ENCODE peak calls at places on chromosomes 6 and 20, in nine cellular contexts. X, H, S, U, P, C, G, M and L are unnamed samples. For H3K9me3, the result is how much of the 10 kb centered on the place peaks cover.

GRCh38 chr6:49001856-49002255 is 461.2 kb downstream of the MMUT start:
- DNase-seq in X (no peak), H (no peak), S (no peak), U (peak), P (peak), C (no peak), G (no peak), M (peak), L (peak)

GRCh38 chr6:116136933-116137340 is 11.0 kb upstream of the COL10A1 start:
- DNase-seq in X (no peak), H (peak), S (no peak), U (peak), P (no peak), C (no peak), G (no peak), M (no peak), L (peak)

GRCh38 chr20:33188421-33188820 is 20.5 kb downstream of the BPIFA2 start:
- DNase-seq in X (no peak), H (no peak), S (no peak), U (no peak), P (no peak), C (no peak), G (no peak), M (no peak), L (no peak)

GRCh38 chr20:34511891-34512265 is 4.3 kb upstream of the DYNLRB1 start:
- DNase-seq in X (no peak), H (no peak), S (no peak), U (no peak), P (no peak), C (no peak), G (no peak), M (no peak), L (no peak)

GRCh38 chr20:6783752-6784725 is 16.6 kb downstream of the BMP2 start:
- DNase-seq in X (no peak), H (no peak), S (no peak), U (peak), P (peak), C (no peak), G (no peak), M (no peak), L (peak)

GRCh38 chr6:49142422-49143151 is 320.5 kb downstream of the MMUT start:
- DNase-seq in X (no peak), H (no peak), S (no peak), U (no peak), P (no peak), C (no peak), G (no peak), M (no peak), L (no peak)

GRCh38 chr6:166761801-166762200 is 134.8 kb upstream of the RPS6KA2 start:
- DNase-seq in X (no peak), H (no peak), S (no peak), U (no peak), P (no peak), C (no peak), G (no peak), M (no peak), L (no peak)

GRCh38 chr6:44059359-44060342 is 67.6 kb downstream of the MRPL14 start:
- DNase-seq in X (no peak), H (no peak), S (peak), U (peak), P (peak), C (peak), G (no peak), M (peak), L (peak)

GRCh38 chr6:51105357-51105756 is 286.7 kb downstream of the TFAP2B start:
- DNase-seq in X (no peak), H (no peak), S (no peak), U (no peak), P (no peak), C (no peak), G (no peak), M (no peak), L (no peak)

GRCh38 chr6:34564181-34564580 is 8.1 kb upstream of the SPDEF start:
- DNase-seq in X (no peak), H (no peak), S (no peak), U (no peak), P (no peak), C (no peak), G (no peak), M (no peak), L (no peak)

GRCh38 chr20:61937146-61937962 is 128.3 kb downstream of the TAF4 start:
- DNase-seq in X (no peak), H (no peak), S (no peak), U (no peak), P (no peak), C (no peak), G (no peak), M (no peak), L (no peak)

GRCh38 chr20:21102252-21102609 is 3.9 kb downstream of the LINC00237 start:
- DNase-seq in X (no peak), H (no peak), S (no peak), U (no peak), P (no peak), C (no peak), G (peak), M (no peak), L (no peak)

GRCh38 chr6:30955367-30956042 is 14.7 kb downstream of the MUCL3 start:
- DNase-seq in X (peak), H (peak), S (peak), U (peak), P (peak), C (peak), G (peak), M (peak), L (peak)

GRCh38 chr6:51892750-51893149 is 194.7 kb downstream of the PKHD1 start:
- DNase-seq in X (no peak), H (no peak), S (no peak), U (no peak), P (no peak), C (no peak), G (no peak), M (no peak), L (no peak)

GRCh38 chr6:126069457-126069856 is 83.1 kb downstream of the TRMT11 start:
- DNase-seq in X (no peak), H (no peak), S (no peak), U (no peak), P (no peak), C (peak), G (no peak), M (no peak), L (peak)

GRCh38 chr6:49479308-49480004 is 16.3 kb downstream of the CENPQ start:
- DNase-seq in X (no peak), H (no peak), S (no peak), U (no peak), P (no peak), C (no peak), G (no peak), M (no peak), L (peak)

GRCh38 chr20:4112490-4113420 is 97.4 kb upstream of the RNF24 start:
- DNase-seq in X (peak), H (no peak), S (peak), U (peak), P (peak), C (peak), G (peak), M (peak), L (peak)

GRCh38 chr6:2264932-2265331 is 19.5 kb upstream of the GMDS start:
- DNase-seq in X (no peak), H (no peak), S (no peak), U (peak), P (peak), C (no peak), G (no peak), M (peak), L (no peak)

GRCh38 chr20:31712564-31713311 is 9.9 kb downstream of the BCL2L1 start:
- DNase-seq in X (peak), H (no peak), S (peak), U (peak), P (peak), C (peak), G (peak), M (peak), L (peak)

GRCh38 chr6:43058511-43058910 is 723 bp downstream of the MRPL2 start:
- DNase-seq in X (no peak), H (no peak), S (no peak), U (no peak), P (no peak), C (no peak), G (no peak), M (no peak), L (no peak)

GRCh38 chr6:139904572-139904971 is 530.1 kb upstream of the CITED2 start:
- DNase-seq in X (no peak), H (no peak), S (no peak), U (no peak), P (no peak), C (no peak), G (no peak), M (no peak), L (no peak)

GRCh38 chr6:116500969-116501433 is 10.4 kb upstream of the CALHM5 start:
- DNase-seq in X (no peak), H (no peak), S (no peak), U (no peak), P (peak), C (no peak), G (no peak), M (peak), L (peak)

GRCh38 chr20:15146948-15147347 is 809.5 kb upstream of the FLRT3 start:
- DNase-seq in X (no peak), H (no peak), S (no peak), U (no peak), P (no peak), C (no peak), G (no peak), M (no peak), L (no peak)

GRCh38 chr6:3022765-3023662 is 23.3 kb downstream of the NQO2 start:
- DNase-seq in X (no peak), H (peak), S (peak), U (no peak), P (no peak), C (peak), G (no peak), M (no peak), L (no peak)

GRCh38 chr6:42735976-42736375 is 9.9 kb downstream of the TBCC start:
- DNase-seq in X (no peak), H (no peak), S (no peak), U (no peak), P (no peak), C (no peak), G (no peak), M (no peak), L (no peak)

GRCh38 chr20:63574156-63574828 is at the start of gene HELZ2:
- DNase-seq in X (peak), H (peak), S (peak), U (peak), P (peak), C (peak), G (peak), M (peak), L (peak)

GRCh38 chr6:147618457-147618856 is 110.0 kb downstream of the SAMD5 start:
- DNase-seq in X (no peak), H (no peak), S (no peak), U (no peak), P (no peak), C (no peak), G (no peak), M (no peak), L (no peak)

GRCh38 chr6:25685896-25686295 is 33.9 kb downstream of the SCGN start:
- DNase-seq in X (no peak), H (no peak), S (no peak), U (no peak), P (no peak), C (no peak), G (no peak), M (no peak), L (no peak)

GRCh38 chr6:22699046-22699639 is 129.8 kb downstream of the HDGFL1 start:
- DNase-seq in X (no peak), H (no peak), S (no peak), U (no peak), P (no peak), C (no peak), G (no peak), M (no peak), L (no peak)

GRCh38 chr6:34556031-34556471 is at the start of gene SPDEF:
- DNase-seq in X (no peak), H (no peak), S (no peak), U (peak), P (no peak), C (no peak), G (peak), M (no peak), L (no peak)

GRCh38 chr6:76818451-76818850 is 644.8 kb downstream of the HTR1B start:
- DNase-seq in X (no peak), H (no peak), S (no peak), U (no peak), P (no peak), C (no peak), G (no peak), M (no peak), L (no peak)
- TF ChIP-seq CTCF in X (no peak), H (no peak), S (no peak), U (no peak), P (no peak), C (no peak), G (no peak), M (no peak), L (no peak)

DNA sequence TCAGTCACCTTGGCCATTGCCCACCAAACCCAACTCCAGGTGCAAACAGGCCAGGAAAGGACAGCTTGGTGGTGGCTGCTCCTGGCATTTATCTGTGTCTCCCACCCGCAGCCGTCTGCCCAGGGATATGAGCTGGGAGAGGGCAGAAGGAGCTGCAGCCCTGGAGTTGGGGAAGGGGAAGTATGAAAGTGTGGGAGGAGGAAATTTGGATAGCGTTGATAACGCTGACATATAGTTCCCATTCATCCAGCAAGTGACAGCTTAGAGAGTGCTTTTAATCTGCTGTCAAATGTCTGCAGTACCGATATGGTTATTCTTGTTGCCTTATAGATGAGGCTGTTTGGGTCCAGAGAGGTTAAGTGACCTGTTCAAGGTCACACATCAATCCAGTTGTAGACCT is 741 bp downstream of the KCNK16 start:
- DNase-seq in X (no peak), H (no peak), S (no peak), U (no peak), P (no peak), C (no peak), G (no peak), M (no peak), L (no peak)
- H3K4me3 ChIP-seq in X (no peak), H (no peak), S (no peak), U (no peak), P (no peak), C (no peak), G (no peak), M (no peak), L (no peak)

GRCh38 chr20:59823860-59824259 is 109.6 kb downstream of the SYCP2 start:
- DNase-seq in X (no peak), H (no peak), S (no peak), U (no peak), P (no peak), C (no peak), G (no peak), M (no peak), L (no peak)
- H3K9me3 ChIP-seq in X (under half), H (under half), S (under half), U (under half), P (under half), C (under half), G (under half), M (under half), L (under half)

DNA sequence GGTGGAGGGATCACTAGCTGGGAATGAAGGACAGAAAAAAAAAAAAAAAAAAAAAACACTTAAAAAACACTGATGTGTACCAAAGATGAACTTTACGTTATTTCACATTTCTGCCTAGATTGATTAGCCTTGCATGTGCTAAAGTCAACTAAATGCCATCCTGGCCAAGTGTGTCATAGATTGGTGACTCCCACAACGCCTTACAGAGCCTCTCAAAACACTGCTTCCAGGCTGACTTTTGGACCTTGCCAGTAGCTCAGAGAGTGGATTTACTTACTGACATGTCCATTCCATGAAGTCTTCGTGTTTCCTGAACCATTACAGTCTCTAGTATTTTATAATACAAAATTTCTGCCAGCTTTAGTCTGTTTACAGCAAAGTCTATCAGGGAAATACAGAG is 40.5 kb downstream of the RBL1 start:
- DNase-seq in X (no peak), H (no peak), S (no peak), U (no peak), P (no peak), C (no peak), G (no peak), M (no peak), L (no peak)
- TF ChIP-seq CTCF in X (no peak), H (no peak), S (no peak), U (no peak), P (no peak), C (no peak), G (no peak), M (no peak), L (no peak)

GRCh38 chr6:110471966-110472365 is 4.4 kb downstream of the SLC22A16 start:
- DNase-seq in X (no peak), H (no peak), S (no peak), U (no peak), P (no peak), C (no peak), G (no peak), M (no peak), L (no peak)

GRCh38 chr6:110474500-110474899 is 1.9 kb downstream of the SLC22A16 start:
- DNase-seq in X (no peak), H (no peak), S (no peak), U (no peak), P (no peak), C (no peak), G (no peak), M (no peak), L (no peak)

GRCh38 chr6:110476046-110476849 is at the start of gene SLC22A16:
- DNase-seq in X (no peak), H (no peak), S (no peak), U (no peak), P (peak), C (peak), G (peak), M (no peak), L (peak)

GRCh38 chr6:110472739-110473138 is 3.7 kb downstream of the SLC22A16 start:
- DNase-seq in X (no peak), H (no peak), S (no peak), U (no peak), P (no peak), C (no peak), G (no peak), M (no peak), L (no peak)

GRCh38 chr6:110475255-110475654 is 1.2 kb downstream of the SLC22A16 start:
- DNase-seq in X (no peak), H (no peak), S (no peak), U (no peak), P (peak), C (peak), G (peak), M (no peak), L (peak)
- H3K4me3 ChIP-seq in X (no peak), H (no peak), S (no peak), U (no peak), P (no peak), C (no peak), G (no peak), M (no peak), L (no peak)